ENCODE peak calls at places on chromosomes 3 and 15, in four cellular contexts. X is activated naive CD8-positive, alpha-beta T cell treated with anti-CD3 and anti-CD28 coated beads for 36 hours; F is occipital lobe; J is activated T-cell treated with anti-CD3 and anti-CD28 coated beads for 1 hour. I is an unnamed sample.

GRCh38 chr3:195751584-195751983 is 30.8 kb downstream of the MUC20 start:
- DNase-seq in X (no peak), F (no peak), J (no peak), I (no peak)

GRCh38 chr15:27561816-27562215 is 537.3 kb downstream of the OCA2 start:
- DNase-seq in X (no peak), F (no peak), J (no peak), I (no peak)

GRCh38 chr3:66039590-66039887 is 821 bp upstream of the MAGI1 start:
- DNase-seq in X (no peak), F (no peak), J (no peak), I (no peak)

GRCh38 chr3:126466886-126467610 is 8.6 kb downstream of the ZXDC start:
- DNase-seq in X (no peak), F (no peak), J (no peak), I (no peak)

GRCh38 chr15:99135194-99135593 is 30.3 kb downstream of the SYNM start:
- DNase-seq in X (no peak), F (no peak), J (no peak), I (no peak)

GRCh38 chr3:160754371-160754854 is 1.6 kb upstream of the PPM1L start:
- DNase-seq in X (peak; percentile 18), F (no peak), J (no peak), I (no peak)

GRCh38 chr3:177516130-177517011 is 319.1 kb upstream of the TBL1XR1 start:
- DNase-seq in X (no peak), F (no peak), J (no peak), I (no peak)

GRCh38 chr15:63389902-63390301 is 8.3 kb upstream of the CA12 start:
- DNase-seq in X (no peak), F (no peak), J (no peak), I (peak; percentile 23)

GRCh38 chr15:101009176-101009575 is 90.0 kb downstream of the LRRK1 start:
- DNase-seq in X (no peak), F (no peak), J (no peak), I (no peak)

GRCh38 chr3:127597020-127597771 is 1.0 kb upstream of the MCM2 start:
- DNase-seq in X (no peak), F (no peak), J (no peak), I (no peak)

GRCh38 chr15:98807262-98807661 is 158.9 kb downstream of the IGF1R start:
- DNase-seq in X (no peak), F (no peak), J (no peak), I (no peak)

GRCh38 chr15:56523521-56523920 is 58.6 kb upstream of the MNS1 start:
- DNase-seq in X (no peak), F (no peak), J (no peak), I (no peak)